ENCODE peak calls at places on chromosomes 11 and 22, in six cellular contexts. W is HL-60, L is cardiac fibroblast, E is HFF-Myc, P is body of pancreas, M is BJ. I is an unnamed sample.
A peak's percentile ranks its signal among the peaks of the same experiment; 100 is the strongest.

GRCh38 chr11:57463596-57464342 is 3.4 kb downstream of the RTN4RL2 start:
- DNase-seq in W (no peak), M (no peak), E (no peak), P (no peak), L (no peak), I (no peak)

GRCh38 chr22:23894710-23895598 is 771 bp downstream of the MIF start:
- DNase-seq in M (no peak), P (peak; percentile 84), L (peak; percentile 79), E (no peak), W (peak; percentile 83), I (peak; percentile 42)

GRCh38 chr11:121391914-121392313 is 60.2 kb upstream of the SORL1 start:
- DNase-seq in P (peak; percentile 14), L (no peak), W (no peak), E (no peak), M (no peak), I (no peak)

GRCh38 chr11:6568191-6568918 is 35.1 kb downstream of the RRP8 start:
- DNase-seq in W (no peak), L (peak; percentile 65), E (peak; percentile 56), P (peak; percentile 90), M (no peak), I (no peak)

GRCh38 chr22:36075230-36075629 is 46.6 kb upstream of the RBFOX2 start:
- DNase-seq in M (no peak), E (no peak), W (no peak), L (no peak), P (no peak), I (no peak)

GRCh38 chr11:7596975-7597391 is 76.3 kb downstream of the CYB5R2 start:
- DNase-seq in M (no peak), P (no peak), E (no peak), W (no peak), L (no peak), I (no peak)

GRCh38 chr11:116882386-116882785 is 45.0 kb upstream of the APOA1 start:
- DNase-seq in L (peak; percentile 72), E (peak; percentile 79), M (peak; percentile 77), P (no peak), W (no peak), I (no peak)

GRCh38 chr11:94171693-94172440 is 43.2 kb downstream of the PANX1 start:
- DNase-seq in W (peak; percentile 46), L (peak; percentile 52), M (no peak), P (peak; percentile 42), E (no peak), I (no peak)

GRCh38 chr11:19669511-19669910 is 43.1 kb upstream of the NAV2 start:
- DNase-seq in M (no peak), P (no peak), L (no peak), E (no peak), W (no peak), I (no peak)

GRCh38 chr22:40183029-40183581 is 5.4 kb downstream of the TNRC6B start:
- DNase-seq in L (peak; percentile 87), E (no peak), P (peak; percentile 40), M (peak; percentile 84), W (peak; percentile 61), I (peak; percentile 52)

GRCh38 chr11:47917643-47918369 is 62.6 kb upstream of the PTPRJ start:
- DNase-seq in L (peak; percentile 90), E (peak; percentile 87), P (peak; percentile 97), W (peak; percentile 94), M (peak; percentile 64), I (peak; percentile 76)

GRCh38 chr11:11777897-11778296 is 63.9 kb upstream of the USP47 start:
- DNase-seq in P (no peak), M (no peak), E (no peak), L (no peak), W (no peak), I (no peak)

GRCh38 chr22:41925783-41926460 is 684 bp downstream of the TNFRSF13C start:
- DNase-seq in L (peak; percentile 32), P (peak; percentile 69), M (no peak), E (no peak), W (peak; percentile 51), I (no peak)

GRCh38 chr11:71097506-71098240 is 154.7 kb downstream of the SHANK2 start:
- DNase-seq in W (no peak), M (no peak), L (no peak), E (no peak), P (no peak), I (no peak)

GRCh38 chr11:93033093-93033492 is 63.6 kb downstream of the MTNR1B start:
- DNase-seq in W (no peak), E (no peak), P (no peak), L (no peak), M (no peak), I (no peak)

GRCh38 chr11:117915672-117916235 is 13.4 kb downstream of the TMPRSS13 start:
- DNase-seq in P (no peak), W (no peak), E (no peak), M (no peak), L (no peak), I (no peak)

GRCh38 chr11:2381494-2382128 is 4.5 kb downstream of the CD81 start:
- DNase-seq in W (no peak), P (no peak), E (no peak), M (no peak), L (no peak), I (no peak)

GRCh38 chr11:2384723-2385041 is 7.6 kb downstream of the CD81 start:
- DNase-seq in P (no peak), M (no peak), E (no peak), W (no peak), L (no peak), I (no peak)

GRCh38 chr11:2383823-2384722 is 7.0 kb downstream of the CD81 start:
- DNase-seq in P (peak; percentile 51), E (no peak), W (no peak), M (no peak), L (no peak), I (no peak)

GRCh38 chr11:2382129-2382517 is 5.0 kb downstream of the CD81 start:
- DNase-seq in W (no peak), M (no peak), L (no peak), P (no peak), E (no peak), I (no peak)

DNA sequence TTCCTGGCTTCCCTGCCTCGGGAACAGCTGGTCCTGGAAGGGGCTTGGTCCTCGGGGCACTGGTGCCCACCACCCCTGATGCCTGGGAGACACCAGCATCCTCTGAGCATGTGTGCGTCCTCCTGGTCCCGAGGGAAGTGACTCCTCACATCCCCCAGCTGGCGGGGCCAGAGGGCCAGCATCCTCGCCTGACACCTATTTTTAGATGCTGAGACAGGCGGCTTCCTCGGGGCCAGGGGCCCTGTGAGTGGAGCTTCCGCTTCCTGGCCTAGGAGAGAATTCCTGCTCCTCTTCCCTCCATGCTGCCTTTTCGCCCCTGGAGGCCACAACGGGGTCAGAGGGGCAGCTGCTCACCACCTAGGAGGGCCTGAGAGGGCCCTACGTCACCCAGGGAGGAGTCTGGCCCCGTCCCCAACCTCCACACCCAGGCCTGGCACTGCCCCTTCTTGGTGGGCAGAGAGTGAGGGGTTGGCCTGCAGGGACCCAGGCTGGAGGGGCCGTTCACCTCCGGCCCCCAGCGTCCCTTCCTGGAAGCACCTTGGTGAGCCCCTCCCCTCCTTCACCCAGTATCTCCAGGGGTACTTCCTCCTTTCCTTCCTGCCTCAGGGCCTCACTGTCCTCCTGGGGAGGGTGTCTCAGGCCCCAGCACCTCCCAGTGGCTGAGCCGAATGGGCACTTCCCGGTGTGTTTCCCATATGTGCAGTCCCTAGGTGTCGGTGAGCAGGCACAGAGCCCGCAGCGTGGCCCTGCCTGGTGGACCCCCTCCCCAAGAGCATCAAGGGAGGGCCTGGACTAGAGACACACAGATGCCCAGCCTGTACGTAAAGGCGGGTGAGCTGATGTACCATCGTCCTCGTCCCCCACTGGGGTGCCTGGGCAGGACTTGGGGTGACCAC is 6.1 kb downstream of the CD81 start:
- DNase-seq in E (no peak), M (no peak), L (peak; percentile 68), W (peak; percentile 33), P (peak; percentile 56), I (no peak)
- TF ChIP-seq CTCF in E (no peak), M (peak; percentile 8), L (no peak), W (no peak), P (no peak), I (no peak)

GRCh38 chr22:47630741-47631534 is 868.5 kb downstream of the TBC1D22A start:
- DNase-seq in L (no peak), W (no peak), E (no peak), P (no peak), M (no peak), I (no peak)

GRCh38 chr22:47633111-47633510 is 870.7 kb downstream of the TBC1D22A start:
- DNase-seq in L (no peak), E (no peak), M (no peak), P (no peak), W (no peak), I (no peak)

GRCh38 chr22:47629791-47630655 is 867.6 kb downstream of the TBC1D22A start:
- DNase-seq in M (no peak), P (no peak), L (no peak), W (no peak), E (no peak), I (no peak)

GRCh38 chr22:47632646-47633045 is 870.2 kb downstream of the TBC1D22A start:
- DNase-seq in L (no peak), E (no peak), M (no peak), W (no peak), P (no peak), I (no peak)

DNA sequence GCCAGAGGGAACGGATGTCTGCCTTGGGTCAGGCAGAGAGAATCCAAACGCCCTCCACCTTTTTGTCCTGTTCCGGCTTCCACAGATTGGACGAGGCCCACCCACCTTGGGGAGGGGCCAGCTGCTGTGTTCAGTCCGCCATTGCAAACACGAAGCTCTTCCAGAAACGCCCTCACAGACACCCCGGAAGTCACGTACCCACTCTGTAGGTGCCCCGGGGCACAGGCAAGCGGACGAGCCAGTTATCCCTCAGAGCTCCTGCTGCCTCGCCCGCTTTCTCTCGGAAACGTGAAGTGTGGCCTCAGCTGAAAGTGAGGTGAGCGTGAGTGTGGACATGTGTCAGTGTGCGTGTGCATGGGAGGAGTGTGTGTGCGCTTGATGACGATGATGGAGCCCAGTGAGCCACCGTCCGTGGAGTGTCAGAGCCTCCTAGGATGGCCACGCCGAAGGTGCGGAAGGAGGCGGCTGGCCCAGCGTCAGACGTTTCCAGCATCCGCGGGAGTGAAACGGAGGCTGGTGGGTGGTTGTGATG is 869.2 kb downstream of the TBC1D22A start:
- DNase-seq in P (no peak), W (no peak), M (no peak), L (no peak), E (no peak), I (no peak)
- H3K4me3 ChIP-seq in P (no peak overlapping the region), W (no peak overlapping the region), M (no peak overlapping the region), L (no peak overlapping the region), E (no peak overlapping the region), I (no peak overlapping the region)

GRCh38 chr11:387193-387793 is 6.7 kb upstream of the PKP3 start:
- DNase-seq in M (no peak), E (no peak), P (no peak), L (no peak), W (no peak), I (no peak)

GRCh38 chr11:392102-392777 is 1.8 kb upstream of the PKP3 start:
- DNase-seq in P (no peak), W (no peak), L (no peak), E (no peak), M (no peak), I (no peak)

GRCh38 chr11:391117-392017 is 2.6 kb upstream of the PKP3 start:
- DNase-seq in W (no peak), E (no peak), L (no peak), M (no peak), P (no peak), I (no peak)

GRCh38 chr11:393219-394033 is 583 bp upstream of the PKP3 start:
- DNase-seq in P (no peak), E (no peak), W (no peak), L (peak; percentile 79), M (peak; percentile 29), I (no peak)

GRCh38 chr11:390175-390574 is 3.8 kb upstream of the PKP3 start:
- DNase-seq in M (no peak), L (no peak), P (no peak), W (no peak), E (no peak), I (no peak)
- TF ChIP-seq CTCF in M (no peak), L (no peak), P (no peak), W (no peak), E (no peak), I (peak; percentile 23)

GRCh38 chr11:114078423-114078822 is 18.9 kb downstream of the ZBTB16 start:
- DNase-seq in M (no peak), L (no peak), W (no peak), E (no peak), P (no peak), I (no peak)
- H3K4me3 ChIP-seq in M (no peak overlapping the region), L (no peak overlapping the region), W (no peak overlapping the region), E (no peak overlapping the region), P (no peak overlapping the region), I (no peak overlapping the region)

I was measured in retinal pigment epithelial cell.